ENCODE peak calls at places on chromosomes 5 and 9, in six cellular contexts. N, Z, Q, U, J and E are unnamed samples.

GRCh38 chr5:160071521-160072299 is 47.5 kb downstream of the PWWP2A start:
- DNase-seq in N (peak), Z (peak), Q (no peak), U (no peak), J (no peak), E (no peak)

GRCh38 chr9:89695441-89695891 is 90.7 kb downstream of the GADD45G start:
- DNase-seq in N (no peak), Z (no peak), Q (no peak), U (no peak), J (no peak), E (no peak)

GRCh38 chr9:83533296-83533695 is 4.9 kb downstream of the FRMD3 start:
- DNase-seq in N (no peak), Z (peak), Q (no peak), U (no peak), J (no peak), E (no peak)

GRCh38 chr5:163993126-163993525 is 487.7 kb downstream of the MAT2B start:
- DNase-seq in N (no peak), Z (no peak), Q (no peak), U (no peak), J (no peak), E (no peak)

GRCh38 chr5:9454012-9454481 is 91.8 kb downstream of the SEMA5A start:
- DNase-seq in N (no peak), Z (no peak), Q (no peak), U (no peak), J (no peak), E (peak)

GRCh38 chr5:10518352-10518751 is 45.5 kb upstream of the ANKRD33B start:
- DNase-seq in N (no peak), Z (peak), Q (no peak), U (no peak), J (no peak), E (no peak)

GRCh38 chr5:138543730-138544104 is 681 bp upstream of the ETF1 start:
- DNase-seq in N (no peak), Z (no peak), Q (no peak), U (no peak), J (no peak), E (peak)

GRCh38 chr5:62593331-62593730 is 14.7 kb downstream of the LRRC70 start:
- DNase-seq in N (no peak), Z (peak), Q (no peak), U (no peak), J (no peak), E (no peak)

GRCh38 chr9:99614341-99614740 is 207.3 kb upstream of the NR4A3 start:
- DNase-seq in N (no peak), Z (no peak), Q (no peak), U (no peak), J (no peak), E (no peak)